ENCODE peak calls at places on chromosomes 12 and 14, in four cellular contexts. R, G, T and Y are unnamed samples. For H3K9me3, the result is how much of the 10 kb centered on the place peaks cover.

GRCh38 chr14:51442513-51443175 is 202.6 kb downstream of the TMX1 start:
- DNase-seq in R (no peak), T (no peak), G (no peak), Y (peak)

GRCh38 chr14:100554082-100554677 is 33.0 kb downstream of the BEGAIN start:
- DNase-seq in R (peak), T (no peak), G (no peak), Y (no peak)

GRCh38 chr14:105326891-105327694 is 12.5 kb downstream of the PACS2 start:
- DNase-seq in R (no peak), T (peak), G (no peak), Y (peak)

GRCh38 chr12:48961801-48962200 is 4.5 kb upstream of the ARF3 start:
- DNase-seq in R (no peak), T (no peak), G (no peak), Y (no peak)

GRCh38 chr12:105352940-105353635 is 22.6 kb downstream of the C12orf75 start:
- DNase-seq in T (peak), G (no peak), R (no peak), Y (no peak)

GRCh38 chr12:67531519-67531918 is 117.0 kb upstream of the DYRK2 start:
- DNase-seq in R (no peak), T (no peak), G (no peak), Y (no peak)

GRCh38 chr12:119659289-119659897 is 8.5 kb upstream of the PRKAB1 start:
- DNase-seq in G (no peak), T (no peak), R (no peak), Y (peak)

GRCh38 chr14:95496690-95497241 is 19.7 kb downstream of the SYNE3 start:
- DNase-seq in G (peak), R (no peak), T (no peak), Y (peak)

GRCh38 chr12:6199531-6200265 is 502 bp upstream of the CD9 start:
- DNase-seq in G (no peak), R (peak), T (no peak), Y (no peak)

GRCh38 chr12:101957251-101957650 is 79.9 kb downstream of the DRAM1 start:
- DNase-seq in T (no peak), G (no peak), R (no peak), Y (no peak)

GRCh38 chr12:41250748-41251147 is 62.6 kb downstream of the PDZRN4 start:
- DNase-seq in R (no peak), G (no peak), T (no peak), Y (no peak)

GRCh38 chr14:63650336-63650952 is 8.8 kb upstream of the WDR89 start:
- DNase-seq in R (no peak), G (no peak), T (no peak), Y (no peak)

GRCh38 chr12:85872497-85873091 is 1.5 kb upstream of the NTS start:
- DNase-seq in G (no peak), T (no peak), R (no peak), Y (no peak)

GRCh38 chr12:119713551-119714031 is 45.7 kb downstream of the PRKAB1 start:
- DNase-seq in G (no peak), R (peak), T (no peak), Y (no peak)

GRCh38 chr14:54673193-54674121 is 106.5 kb downstream of the SAMD4A start:
- DNase-seq in T (no peak), G (no peak), R (no peak), Y (no peak)

GRCh38 chr14:33938131-33938949 is 12.5 kb downstream of the EGLN3 start:
- DNase-seq in G (peak), R (no peak), T (peak), Y (no peak)

GRCh38 chr12:111031956-111032919 is 111.9 kb upstream of the MYL2 start:
- DNase-seq in G (no peak), R (no peak), T (no peak), Y (no peak)

GRCh38 chr14:23376477-23377200 is at the start of gene CMTM5:
- DNase-seq in T (no peak), G (no peak), R (no peak), Y (peak)

GRCh38 chr12:2306686-2307249 is 254.0 kb downstream of the CACNA1C start:
- DNase-seq in G (no peak), T (no peak), R (no peak), Y (no peak)

GRCh38 chr12:80847575-80847974 is 90.2 kb downstream of the LIN7A start:
- DNase-seq in G (no peak), T (no peak), R (no peak), Y (no peak)

GRCh38 chr12:50979369-50980052 is 27.2 kb downstream of the HIGD1C start:
- DNase-seq in T (no peak), G (no peak), R (no peak), Y (no peak)

GRCh38 chr14:23406244-23406643 is 1.8 kb downstream of the MYH6 start:
- DNase-seq in G (no peak), R (no peak), T (peak), Y (peak)

GRCh38 chr12:65681226-65681625 is 143.1 kb upstream of the HMGA2 start:
- DNase-seq in R (no peak), T (no peak), G (no peak), Y (no peak)

GRCh38 chr14:90871605-90872233 is 55.5 kb upstream of the TTC7B start:
- DNase-seq in T (no peak), R (no peak), G (no peak), Y (no peak)

GRCh38 chr14:100078997-100079561 is 13.9 kb downstream of the EVL start:
- DNase-seq in R (no peak), G (no peak), T (no peak), Y (no peak)

GRCh38 chr12:115323223-115323905 is 639.4 kb upstream of the TBX3 start:
- DNase-seq in R (no peak), G (no peak), T (no peak), Y (peak)

GRCh38 chr12:86838709-86839108 is 582.5 kb upstream of the MGAT4C start:
- DNase-seq in R (no peak), T (no peak), G (peak), Y (no peak)

GRCh38 chr12:131094831-131095805 is 141.4 kb downstream of the ADGRD1 start:
- DNase-seq in R (peak), G (peak), T (no peak), Y (peak)

GRCh38 chr12:131091976-131092691 is 138.4 kb downstream of the ADGRD1 start:
- DNase-seq in R (peak), G (peak), T (no peak), Y (peak)

GRCh38 chr12:131092911-131093901 is 139.5 kb downstream of the ADGRD1 start:
- DNase-seq in R (peak), G (peak), T (no peak), Y (peak)

GRCh38 chr12:131095826-131096680 is 142.3 kb downstream of the ADGRD1 start:
- DNase-seq in R (peak), T (no peak), G (peak), Y (peak)

DNA sequence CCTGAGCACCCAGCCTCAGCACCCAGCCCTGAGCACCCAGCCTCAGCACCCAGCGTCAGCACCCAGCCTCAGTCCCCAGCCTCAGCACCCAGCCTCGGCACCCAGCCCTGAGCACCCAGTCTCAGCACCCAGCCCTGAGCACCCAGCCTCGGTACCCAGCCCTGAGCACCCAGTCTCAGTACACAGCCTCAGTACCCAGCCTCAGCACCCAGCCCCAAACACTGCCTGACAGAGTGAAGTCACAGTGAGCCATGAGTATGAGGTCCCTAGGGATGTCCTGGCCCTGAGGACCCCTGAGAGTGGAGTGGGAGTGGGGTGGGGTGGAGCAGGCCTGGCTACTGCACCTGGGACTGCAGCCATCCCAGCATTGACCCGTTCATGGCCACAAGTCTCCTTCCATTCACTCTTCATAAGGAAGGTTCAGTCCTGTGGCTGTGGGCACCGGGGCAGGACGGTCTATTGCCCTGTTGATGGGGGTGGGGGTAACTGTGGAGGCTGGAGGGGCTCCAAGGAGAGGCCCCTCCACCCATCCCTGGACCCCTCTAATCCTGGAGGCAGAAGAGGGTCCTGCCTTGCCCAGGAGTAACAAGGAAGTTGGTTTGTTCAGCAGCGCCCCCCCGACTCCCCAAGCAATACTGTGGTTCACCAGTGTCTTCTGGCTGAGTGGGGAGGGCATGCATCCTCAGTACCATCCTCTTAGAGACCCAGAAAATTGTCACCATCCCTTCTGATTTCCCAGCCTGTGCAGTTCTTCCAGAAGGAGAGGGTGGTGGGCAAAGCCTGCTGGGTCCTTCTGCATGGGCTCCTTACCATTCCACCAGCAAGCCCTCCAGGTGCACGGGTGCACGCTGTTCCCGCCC is 140.5 kb downstream of the ADGRD1 start:
- DNase-seq in T (no peak), G (peak), R (no peak), Y (peak)
- H3K9me3 ChIP-seq in T (under half), G (under half), R (under half), Y (under half)

GRCh38 chr14:26595922-26596721 is 1.7 kb downstream of the NOVA1 start:
- DNase-seq in R (no peak), G (no peak), T (no peak), Y (no peak)
- H3K9me3 ChIP-seq in R (under half), G (under half), T (under half), Y (under half)

GRCh38 chr14:53265025-53265424 is 111.9 kb upstream of the DDHD1 start:
- DNase-seq in G (no peak), T (no peak), R (no peak), Y (no peak)

GRCh38 chr14:53260928-53261327 is 107.8 kb upstream of the DDHD1 start:
- DNase-seq in R (no peak), G (no peak), T (no peak), Y (no peak)

DNA sequence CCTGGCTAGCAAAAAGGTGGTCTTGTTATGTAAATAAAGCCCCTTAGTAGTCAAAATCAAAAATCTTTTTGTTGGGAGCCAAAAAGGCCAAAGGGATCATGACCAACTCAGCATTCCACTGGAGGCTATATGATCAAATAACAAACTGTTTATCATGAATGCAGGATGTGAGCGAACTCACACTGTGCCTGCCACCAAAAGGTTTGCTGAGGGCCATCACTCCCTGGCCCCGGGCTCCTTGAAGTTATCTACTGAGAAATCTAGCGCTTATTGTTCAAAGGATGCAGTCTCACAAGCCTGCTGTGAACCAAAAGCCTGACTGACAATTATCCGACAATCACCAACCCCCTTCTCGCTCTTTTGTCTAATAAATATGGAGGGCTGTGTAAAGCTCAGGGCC is 107.2 kb upstream of the DDHD1 start:
- DNase-seq in R (no peak), T (no peak), G (no peak), Y (no peak)
- H3K9me3 ChIP-seq in R (under half), T (under half), G (under half), Y (under half)

GRCh38 chr12:73612571-73612970 is 925.1 kb upstream of the ATXN7L3B start:
- DNase-seq in R (no peak), T (no peak), G (no peak), Y (no peak)
- H3K9me3 ChIP-seq in R (under half), T (under half), G (under half), Y (under half)